ENCODE peak calls at places on chromosomes 2 and 18, in four cellular contexts. E, G, R and T are unnamed samples.

GRCh38 chr2:161414385-161415040 is 1.6 kb upstream of the TBR1 start:
- DNase-seq in E (no peak), G (peak; percentile 11), R (no peak), T (no peak)

GRCh38 chr18:46134920-46135675 is 30.9 kb downstream of the HAUS1 start:
- DNase-seq in E (no peak), G (no peak), R (no peak), T (no peak)

GRCh38 chr18:33821503-33821902 is 243.5 kb downstream of the ASXL3 start:
- DNase-seq in E (no peak), G (peak; percentile 66), R (no peak), T (no peak)

GRCh38 chr2:15718944-15719323 is 127.3 kb downstream of the DDX1 start:
- DNase-seq in E (no peak), G (no peak), R (no peak), T (no peak)

GRCh38 chr18:44754567-44754966 is 73.9 kb downstream of the SETBP1 start:
- DNase-seq in E (no peak), G (no peak), R (no peak), T (no peak)

GRCh38 chr2:100107440-100107839 is 35.0 kb downstream of the AFF3 start:
- DNase-seq in E (no peak), G (no peak), R (no peak), T (no peak)

GRCh38 chr2:2899826-2900225 is 477.8 kb downstream of the EIPR1 start:
- DNase-seq in E (no peak), G (no peak), R (no peak), T (no peak)

GRCh38 chr2:205964111-205964761 is 121.7 kb downstream of the INO80D start:
- DNase-seq in E (no peak), G (no peak), R (no peak), T (no peak)

GRCh38 chr18:43571078-43571689 is 293.9 kb upstream of the SYT4 start:
- DNase-seq in E (no peak), G (peak; percentile 47), R (no peak), T (peak; percentile 45)

GRCh38 chr2:219230201-219230540 is 565 bp downstream of the ANKZF1 start:
- DNase-seq in E (peak; percentile 74), G (peak; percentile 55), R (no peak), T (peak; percentile 73)

GRCh38 chr2:215215637-215216036 is 77.2 kb upstream of the ABCA12 start:
- DNase-seq in E (no peak), G (no peak), R (no peak), T (no peak)

GRCh38 chr2:233399306-233400225 is 45.3 kb downstream of the DGKD start:
- DNase-seq in E (no peak), G (no peak), R (no peak), T (peak; percentile 23)

GRCh38 chr2:60518567-60518966 is 34.9 kb downstream of the BCL11A start:
- DNase-seq in E (no peak), G (no peak), R (no peak), T (no peak)

GRCh38 chr2:121736462-121737336 is at the start of gene NIFK:
- DNase-seq in E (peak; percentile 100), G (peak; percentile 95), R (peak; percentile 99), T (peak; percentile 100)
- TF ChIP-seq POLR2A in E (peak; percentile 52), G (peak; percentile 62), R (no peak), T (no peak)

DNA sequence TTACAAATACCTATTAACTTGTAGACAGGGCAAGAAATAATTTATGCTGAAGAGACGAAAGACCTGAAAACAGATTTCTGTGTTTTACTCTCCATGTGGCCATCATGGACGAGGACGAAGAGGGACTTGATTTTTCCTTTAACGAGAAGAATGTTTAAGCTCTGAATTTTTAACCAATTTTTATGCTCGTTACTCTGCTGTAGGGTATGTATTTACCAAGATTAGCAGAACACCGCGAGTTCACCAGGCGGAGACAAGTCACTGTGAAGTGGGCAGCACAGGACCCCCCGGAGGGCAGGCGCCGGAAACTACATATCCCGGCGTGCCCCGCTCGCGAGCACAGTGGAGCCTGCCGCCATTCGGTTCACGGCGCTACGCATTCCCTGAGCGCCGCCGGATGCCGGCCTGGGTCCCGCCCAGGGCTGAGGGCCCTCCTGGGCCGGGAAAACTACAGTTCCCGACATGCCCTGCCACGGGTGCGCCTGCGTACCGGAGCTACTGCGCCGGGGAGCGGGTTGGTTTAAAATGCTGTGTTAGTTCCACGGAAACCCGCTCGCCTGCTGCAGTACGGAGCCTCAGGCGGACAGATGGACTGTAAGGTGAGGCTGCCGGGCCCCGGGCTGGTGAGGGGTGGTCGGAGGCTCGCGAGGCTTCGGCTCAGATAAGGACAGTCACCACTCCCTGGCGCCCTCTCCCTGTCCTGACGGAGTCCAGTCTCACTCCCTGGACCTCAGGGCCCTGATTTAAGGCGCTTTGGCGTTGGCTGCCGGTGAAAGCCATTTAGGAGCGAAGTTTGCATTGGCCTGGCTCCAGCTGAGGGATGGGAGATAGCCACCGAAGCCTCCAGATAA is at the start of gene CCDC150:
- DNase-seq in E (peak; percentile 93), G (peak; percentile 91), R (peak; percentile 90), T (peak; percentile 94)
- TF ChIP-seq POLR2A in E (no peak), G (peak; percentile 61), R (no peak), T (no peak)

DNA sequence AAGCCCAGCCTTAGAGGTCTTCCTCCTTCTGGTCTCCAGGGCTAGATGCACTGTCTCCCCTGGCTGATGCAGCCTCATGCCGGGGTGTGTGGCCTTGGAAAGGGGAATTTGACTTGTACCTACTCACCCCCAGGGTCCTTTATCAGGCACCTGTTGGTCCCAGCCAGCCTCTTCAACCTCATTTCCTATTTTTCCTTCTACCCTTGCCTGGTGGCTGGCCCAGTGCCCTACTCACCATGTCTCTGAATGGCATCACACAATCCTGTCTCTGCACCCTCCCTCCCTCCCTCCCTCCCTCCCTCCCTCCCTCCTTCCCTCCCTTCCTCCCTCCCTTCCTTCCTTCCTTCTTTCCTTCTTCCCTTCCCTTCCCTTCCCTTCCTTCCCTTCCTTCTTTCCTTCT is 17.1 kb upstream of the ST3GAL5 start:
- DNase-seq in E (no peak), G (no peak), R (no peak), T (no peak)
- TF ChIP-seq POLR2A in E (no peak), G (no peak), R (no peak), T (no peak)

GRCh38 chr2:195658541-195658890 is 1.5 kb downstream of the SLC39A10 start:
- DNase-seq in E (no peak), G (peak; percentile 90), R (no peak), T (no peak)

GRCh38 chr2:195656859-195657633 is at the start of gene SLC39A10:
- DNase-seq in E (peak; percentile 98), G (peak; percentile 98), R (peak; percentile 98), T (peak; percentile 99)

GRCh38 chr2:195657634-195658540 is 861 bp downstream of the SLC39A10 start:
- DNase-seq in E (peak; percentile 77), G (peak; percentile 87), R (peak; percentile 75), T (peak; percentile 61)

GRCh38 chr2:195659114-195659513 is 2.1 kb downstream of the SLC39A10 start:
- DNase-seq in E (no peak), G (peak; percentile 42), R (no peak), T (no peak)

GRCh38 chr2:195656131-195656858 is 731 bp upstream of the SLC39A10 start:
- DNase-seq in E (no peak), G (peak; percentile 8), R (peak; percentile 54), T (no peak)
- TF ChIP-seq POLR2A in E (no peak), G (no peak), R (no peak), T (no peak)

DNA sequence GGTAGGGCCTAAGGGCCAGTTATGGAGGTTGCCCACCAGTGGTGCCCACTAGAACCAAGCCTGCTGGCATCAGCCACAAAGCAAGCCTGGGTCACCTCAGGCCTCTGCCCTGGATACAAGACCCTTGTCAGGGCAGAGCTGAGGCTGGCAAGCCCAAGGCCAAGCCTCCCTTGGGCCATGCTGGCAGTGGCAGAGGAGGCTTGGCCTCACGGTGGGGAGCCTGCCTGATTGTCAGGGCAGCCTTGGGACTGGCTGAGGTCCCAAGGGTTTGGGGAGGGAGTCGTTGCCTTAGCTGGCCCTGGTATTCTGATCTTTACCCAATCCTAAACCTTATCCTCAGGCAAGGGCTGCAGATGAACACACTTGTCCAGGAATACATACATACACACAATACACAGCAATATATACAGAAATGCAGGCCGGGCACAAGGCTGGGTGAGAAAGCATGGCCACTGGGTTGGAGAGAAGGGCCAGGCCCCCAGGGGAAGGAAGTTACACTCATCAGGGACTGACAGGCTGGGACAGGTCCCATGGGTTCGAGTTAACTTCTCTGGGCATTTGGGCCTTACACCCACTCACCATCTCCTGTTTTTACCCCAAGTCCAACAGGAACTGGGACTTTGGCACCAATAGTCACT is 21.0 kb downstream of the CCT7 start:
- DNase-seq in E (no peak), G (no peak), R (no peak), T (no peak)
- TF ChIP-seq POLR2A in E (no peak), G (no peak), R (no peak), T (no peak)

DNA sequence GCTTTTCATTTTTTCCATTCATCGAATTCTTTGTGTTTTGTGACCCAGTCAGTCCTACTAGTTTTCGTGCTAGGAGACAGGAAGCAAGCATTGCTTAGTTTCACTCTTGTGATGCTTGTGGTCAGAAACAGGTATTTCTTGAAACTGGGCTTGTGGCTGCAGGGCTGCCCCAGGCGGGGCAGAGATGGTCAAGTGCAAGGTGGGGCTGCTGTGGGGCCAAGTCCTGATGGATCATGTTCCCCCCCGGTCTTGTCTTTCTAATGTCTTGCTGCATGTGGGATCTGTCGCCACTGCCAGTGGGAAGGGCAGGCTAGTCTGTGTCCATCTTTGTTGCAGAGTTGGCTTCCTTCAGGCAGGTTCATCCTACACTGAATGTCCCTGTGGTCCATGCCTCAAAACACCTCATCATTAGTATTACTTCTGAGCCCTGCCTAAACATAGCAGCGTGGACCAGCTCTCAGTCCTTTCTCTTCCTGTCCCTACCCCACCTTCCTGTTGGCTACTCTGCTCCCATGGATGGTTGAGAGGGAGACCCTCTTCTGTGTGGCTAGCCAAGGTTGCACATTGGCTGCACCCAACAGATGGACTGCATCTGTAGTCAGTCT is 38.7 kb downstream of the INPP4A start:
- DNase-seq in E (no peak), G (no peak), R (no peak), T (no peak)
- TF ChIP-seq POLR2A in E (no peak), G (no peak), R (no peak), T (no peak)

DNA sequence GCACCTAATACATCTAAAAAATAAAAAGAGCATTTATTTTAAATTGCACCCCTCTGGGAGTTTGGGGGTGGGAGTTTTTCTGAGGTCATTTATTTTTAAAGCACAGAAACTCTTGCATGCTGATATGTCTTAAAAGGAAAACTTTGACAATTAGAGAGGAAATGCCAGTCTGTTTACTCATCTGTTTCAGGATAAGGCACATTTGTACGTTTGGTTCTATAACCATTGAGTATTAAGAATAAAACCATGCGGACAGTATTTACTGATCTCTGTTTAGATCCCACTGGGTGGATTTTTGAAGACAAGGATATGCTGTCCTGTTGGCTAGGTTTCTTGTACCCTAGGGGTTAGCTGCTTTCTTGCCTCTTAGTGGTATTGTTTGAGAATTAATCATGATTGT is 122.9 kb downstream of the TANC1 start:
- DNase-seq in E (no peak), G (peak; percentile 84), R (no peak), T (no peak)
- TF ChIP-seq POLR2A in E (no peak), G (no peak), R (no peak), T (no peak)